ENCODE peak calls at places on chromosomes 2 and 18, in five cellular contexts. One of them, this sample, is unnamed.

GRCh38 chr2:70241338-70241737 is 7.1 kb downstream of the TIA1 start:
- DNase-seq in Peyer's patch: no peak
- DNase-seq in CD4-positive, alpha-beta T cell: no peak
- DNase-seq in CD8-positive, alpha-beta T cell: no peak
- DNase-seq in neural crest cell: no peak
- DNase-seq in this sample: no peak

GRCh38 chr2:229443141-229443540 is 172.1 kb upstream of the PID1 start:
- DNase-seq in Peyer's patch: no peak
- DNase-seq in CD4-positive, alpha-beta T cell: no peak
- DNase-seq in CD8-positive, alpha-beta T cell: no peak
- DNase-seq in neural crest cell: no peak
- DNase-seq in this sample: no peak

GRCh38 chr2:35931626-35932025 is 424.0 kb upstream of the CRIM1 start:
- DNase-seq in neural crest cell: no peak
- DNase-seq in Peyer's patch: no peak
- DNase-seq in CD4-positive, alpha-beta T cell: no peak
- DNase-seq in CD8-positive, alpha-beta T cell: no peak
- DNase-seq in this sample: no peak

GRCh38 chr2:26778076-26778475 is 7.8 kb upstream of the CENPA start:
- DNase-seq in CD4-positive, alpha-beta T cell: no peak
- DNase-seq in Peyer's patch: no peak
- DNase-seq in neural crest cell: no peak
- DNase-seq in CD8-positive, alpha-beta T cell: no peak
- DNase-seq in this sample: no peak

GRCh38 chr18:79399275-79400081 is 3.7 kb downstream of the NFATC1 start:
- DNase-seq in CD8-positive, alpha-beta T cell: no peak
- DNase-seq in Peyer's patch: peak
- DNase-seq in neural crest cell: no peak
- DNase-seq in CD4-positive, alpha-beta T cell: no peak
- DNase-seq in this sample: no peak

GRCh38 chr2:70070557-70071268 is 16.6 kb upstream of the PCBP1 start:
- DNase-seq in CD8-positive, alpha-beta T cell: peak
- DNase-seq in neural crest cell: peak
- DNase-seq in Peyer's patch: no peak
- DNase-seq in CD4-positive, alpha-beta T cell: peak
- DNase-seq in this sample: peak

GRCh38 chr2:144507441-144508161 is 12.3 kb downstream of the ZEB2 start:
- DNase-seq in CD4-positive, alpha-beta T cell: no peak
- DNase-seq in neural crest cell: no peak
- DNase-seq in Peyer's patch: no peak
- DNase-seq in CD8-positive, alpha-beta T cell: no peak
- DNase-seq in this sample: no peak

GRCh38 chr2:59680863-59681262 is 872.6 kb downstream of the BCL11A start:
- DNase-seq in CD4-positive, alpha-beta T cell: no peak
- DNase-seq in CD8-positive, alpha-beta T cell: no peak
- DNase-seq in Peyer's patch: no peak
- DNase-seq in neural crest cell: no peak
- DNase-seq in this sample: no peak

GRCh38 chr2:112166801-112167499 is 28.8 kb downstream of the FBLN7 start:
- DNase-seq in CD8-positive, alpha-beta T cell: no peak
- DNase-seq in Peyer's patch: no peak
- DNase-seq in CD4-positive, alpha-beta T cell: no peak
- DNase-seq in neural crest cell: no peak
- DNase-seq in this sample: no peak

GRCh38 chr18:62281684-62282083 is 43.4 kb upstream of the TNFRSF11A start:
- DNase-seq in Peyer's patch: no peak
- DNase-seq in neural crest cell: no peak
- DNase-seq in CD4-positive, alpha-beta T cell: no peak
- DNase-seq in CD8-positive, alpha-beta T cell: no peak
- DNase-seq in this sample: peak

GRCh38 chr2:77512521-77512920 is 9.7 kb downstream of the LRRTM4 start:
- DNase-seq in CD4-positive, alpha-beta T cell: no peak
- DNase-seq in CD8-positive, alpha-beta T cell: no peak
- DNase-seq in neural crest cell: no peak
- DNase-seq in Peyer's patch: no peak
- DNase-seq in this sample: peak

GRCh38 chr18:34222025-34222395 is 2.7 kb downstream of the NOL4 start:
- DNase-seq in CD4-positive, alpha-beta T cell: no peak
- DNase-seq in neural crest cell: no peak
- DNase-seq in Peyer's patch: no peak
- DNase-seq in CD8-positive, alpha-beta T cell: no peak
- DNase-seq in this sample: no peak

GRCh38 chr2:71224457-71224856 is 2.4 kb downstream of the PAIP2B start:
- DNase-seq in Peyer's patch: no peak
- DNase-seq in neural crest cell: no peak
- DNase-seq in CD4-positive, alpha-beta T cell: no peak
- DNase-seq in CD8-positive, alpha-beta T cell: no peak
- DNase-seq in this sample: no peak

GRCh38 chr2:72883356-72883962 is 3.7 kb upstream of the SPR start:
- DNase-seq in neural crest cell: peak
- DNase-seq in CD8-positive, alpha-beta T cell: no peak
- DNase-seq in CD4-positive, alpha-beta T cell: no peak
- DNase-seq in Peyer's patch: no peak
- DNase-seq in this sample: peak

GRCh38 chr2:56128235-56128634 is 55.6 kb upstream of the CCDC85A start:
- DNase-seq in Peyer's patch: no peak
- DNase-seq in CD8-positive, alpha-beta T cell: no peak
- DNase-seq in CD4-positive, alpha-beta T cell: no peak
- DNase-seq in neural crest cell: no peak
- DNase-seq in this sample: peak

GRCh38 chr2:201852878-201853415 is 46.6 kb downstream of the CDK15 start:
- DNase-seq in Peyer's patch: no peak
- DNase-seq in CD4-positive, alpha-beta T cell: no peak
- DNase-seq in neural crest cell: no peak
- DNase-seq in CD8-positive, alpha-beta T cell: no peak
- DNase-seq in this sample: peak

GRCh38 chr2:49753344-49753930 is 599.1 kb upstream of the FSHR start:
- DNase-seq in CD4-positive, alpha-beta T cell: no peak
- DNase-seq in CD8-positive, alpha-beta T cell: no peak
- DNase-seq in Peyer's patch: no peak
- DNase-seq in neural crest cell: no peak
- DNase-seq in this sample: peak

GRCh38 chr2:189369566-189369965 is 71.7 kb upstream of the WDR75 start:
- DNase-seq in Peyer's patch: no peak
- DNase-seq in neural crest cell: no peak
- DNase-seq in CD8-positive, alpha-beta T cell: no peak
- DNase-seq in CD4-positive, alpha-beta T cell: no peak
- DNase-seq in this sample: peak

GRCh38 chr2:146850746-146851145 is 994.1 kb upstream of the ACVR2A start:
- DNase-seq in Peyer's patch: no peak
- DNase-seq in CD4-positive, alpha-beta T cell: no peak
- DNase-seq in CD8-positive, alpha-beta T cell: no peak
- DNase-seq in neural crest cell: no peak
- DNase-seq in this sample: peak

GRCh38 chr2:151021747-151022450 is 239.8 kb downstream of the RBM43 start:
- DNase-seq in CD4-positive, alpha-beta T cell: no peak
- DNase-seq in CD8-positive, alpha-beta T cell: no peak
- DNase-seq in Peyer's patch: no peak
- DNase-seq in neural crest cell: no peak
- DNase-seq in this sample: no peak

GRCh38 chr2:224712346-224712745 is 3.8 kb downstream of the CCDC195 start:
- DNase-seq in CD4-positive, alpha-beta T cell: no peak
- DNase-seq in Peyer's patch: no peak
- DNase-seq in neural crest cell: no peak
- DNase-seq in CD8-positive, alpha-beta T cell: no peak
- DNase-seq in this sample: peak

GRCh38 chr2:217189131-217189530 is 329.3 kb upstream of the TNP1 start:
- DNase-seq in Peyer's patch: no peak
- DNase-seq in neural crest cell: no peak
- DNase-seq in CD8-positive, alpha-beta T cell: no peak
- DNase-seq in CD4-positive, alpha-beta T cell: no peak
- DNase-seq in this sample: no peak

GRCh38 chr18:63890950-63891304 is 3.4 kb downstream of the SERPINB2 start:
- DNase-seq in CD4-positive, alpha-beta T cell: no peak
- DNase-seq in neural crest cell: no peak
- DNase-seq in Peyer's patch: no peak
- DNase-seq in CD8-positive, alpha-beta T cell: no peak
- DNase-seq in this sample: no peak